ENCODE peak calls at places on chromosomes 1 and 21, in six cellular contexts. C, L, I, B, F and S are unnamed samples.

GRCh38 chr21:37548521-37548981 is 182.0 kb downstream of the DYRK1A start:
- DNase-seq in C (no peak), L (no peak), I (no peak), B (no peak), F (no peak), S (no peak)

GRCh38 chr1:7013833-7014639 is 228.8 kb downstream of the CAMTA1 start:
- DNase-seq in C (peak), L (no peak), I (no peak), B (peak), F (no peak), S (no peak)

GRCh38 chr1:10696977-10697376 is 99.5 kb downstream of the CASZ1 start:
- DNase-seq in C (no peak), L (peak), I (no peak), B (no peak), F (no peak), S (no peak)

GRCh38 chr1:233340031-233340555 is 12.6 kb downstream of the MAP3K21 start:
- DNase-seq in C (no peak), L (no peak), I (no peak), B (no peak), F (no peak), S (no peak)

GRCh38 chr1:94855307-94855700 is 35.1 kb downstream of the SLC44A3 start:
- DNase-seq in C (no peak), L (peak), I (peak), B (no peak), F (no peak), S (no peak)

GRCh38 chr1:200751717-200752116 is 13.0 kb downstream of the CAMSAP2 start:
- DNase-seq in C (no peak), L (peak), I (no peak), B (no peak), F (no peak), S (no peak)

GRCh38 chr1:3681898-3682806 is 29.8 kb downstream of the TP73 start:
- DNase-seq in C (no peak), L (no peak), I (no peak), B (no peak), F (no peak), S (no peak)

GRCh38 chr1:216723274-216723780 is at the start of gene ESRRG:
- DNase-seq in C (peak), L (peak), I (no peak), B (peak), F (no peak), S (peak)

GRCh38 chr1:172287207-172287606 is 133.3 kb upstream of the C1orf105 start:
- DNase-seq in C (peak), L (peak), I (no peak), B (peak), F (no peak), S (peak)

GRCh38 chr1:188350104-188350503 is 1521.4 kb downstream of the PLA2G4A start:
- DNase-seq in C (no peak), L (no peak), I (no peak), B (no peak), F (no peak), S (no peak)

GRCh38 chr1:156705918-156706646 is 699 bp upstream of the CRABP2 start:
- DNase-seq in C (peak), L (peak), I (no peak), B (peak), F (peak), S (peak)

GRCh38 chr1:244815600-244816099 is 19.8 kb upstream of the COX20 start:
- DNase-seq in C (no peak), L (no peak), I (no peak), B (no peak), F (no peak), S (no peak)

GRCh38 chr1:104331763-104332162 is 582.1 kb downstream of the AMY1C start:
- DNase-seq in C (no peak), L (no peak), I (no peak), B (no peak), F (no peak), S (no peak)

GRCh38 chr1:57485643-57486042 is 61.8 kb upstream of the DAB1 start:
- DNase-seq in C (no peak), L (peak), I (no peak), B (no peak), F (no peak), S (no peak)

GRCh38 chr1:54274448-54274847 is 74.5 kb downstream of the MRPL37 start:
- DNase-seq in C (no peak), L (no peak), I (no peak), B (no peak), F (no peak), S (no peak)
- TF ChIP-seq CTCF in C (no peak), L (no peak), I (peak), B (peak), F (no peak), S (peak)

GRCh38 chr1:234975941-234976871 is 152.4 kb downstream of the TOMM20 start:
- DNase-seq in C (no peak), L (no peak), I (no peak), B (no peak), F (no peak), S (no peak)
- H3K27ac ChIP-seq in C (no peak), L (peak), I (peak), B (peak), F (peak), S (no peak)

DNA sequence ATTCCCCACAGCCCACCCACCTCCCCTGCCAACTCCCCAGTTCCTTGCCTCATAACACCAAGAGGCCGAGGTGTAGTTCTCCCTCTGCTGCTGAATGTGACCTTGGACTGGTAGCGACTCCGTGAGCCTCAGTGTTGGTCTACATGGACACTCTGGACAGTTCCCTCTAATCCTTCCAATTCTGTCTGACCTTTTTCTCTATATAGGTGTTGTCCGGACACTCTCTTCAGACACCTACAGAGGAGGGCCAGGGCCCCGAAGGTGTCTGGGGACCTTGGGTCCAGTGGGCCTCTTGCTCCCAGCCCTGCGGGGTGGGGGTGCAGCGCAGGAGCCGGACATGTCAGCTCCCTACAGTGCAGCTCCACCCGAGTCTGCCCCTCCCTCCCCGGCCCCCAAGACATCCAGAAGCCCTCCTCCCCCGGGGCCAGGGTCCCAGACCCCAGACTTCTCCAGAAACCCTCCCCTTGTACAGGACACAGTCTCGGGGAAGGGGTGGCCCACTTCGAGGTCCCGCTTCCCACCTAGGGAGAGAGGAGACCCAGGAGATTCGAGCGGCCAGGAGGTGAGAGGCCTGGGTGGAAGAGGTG is 3.6 kb downstream of the ADAMTSL4 start:
- DNase-seq in C (no peak), L (no peak), I (no peak), B (no peak), F (no peak), S (no peak)
- H3K4me3 ChIP-seq in C (no peak), L (no peak), I (no peak), B (peak), F (no peak), S (no peak)

DNA sequence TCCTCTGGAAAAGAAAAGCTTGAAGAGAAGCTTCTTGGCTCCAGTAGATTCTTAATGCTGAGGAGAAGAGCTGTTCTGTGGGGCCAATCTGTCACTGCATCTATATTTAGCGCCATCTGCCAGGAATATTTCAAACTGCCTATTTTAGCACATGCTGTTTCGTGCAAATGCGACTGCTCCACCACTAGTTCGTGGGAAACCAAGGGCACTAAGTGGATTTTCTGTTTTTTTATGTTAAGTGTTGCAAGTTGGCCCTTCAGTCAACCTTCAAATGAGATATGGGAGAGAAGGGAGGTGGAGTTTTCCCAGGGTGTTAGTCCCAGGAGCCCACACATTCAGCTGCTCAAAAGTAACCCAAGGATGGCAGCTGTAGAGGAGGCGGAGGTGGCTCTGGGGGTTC is 91.9 kb downstream of the TSEN15 start:
- DNase-seq in C (peak), L (peak), I (no peak), B (no peak), F (no peak), S (no peak)
- TF ChIP-seq CTCF in C (no peak), L (peak), I (peak), B (peak), F (peak), S (no peak)

DNA sequence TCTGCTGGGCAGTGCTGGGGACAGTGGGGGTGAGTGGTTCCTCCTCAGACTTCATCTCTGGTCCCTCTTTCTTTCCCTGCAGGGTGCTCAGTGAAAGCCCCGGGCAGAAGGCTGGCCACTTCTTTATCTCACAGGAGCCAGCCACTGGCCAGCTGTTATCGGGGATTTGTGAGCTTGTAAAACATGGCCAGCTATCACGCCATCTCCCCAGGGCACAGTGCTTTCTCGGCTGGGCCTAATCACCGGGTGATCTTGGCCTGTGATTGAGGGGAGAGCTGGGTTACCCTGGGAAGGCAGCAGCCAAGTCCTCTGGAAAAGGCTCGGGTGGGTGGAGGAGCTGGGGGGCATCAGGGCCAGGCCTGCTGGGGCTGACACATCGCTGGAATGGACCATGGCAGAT is 83.0 kb downstream of the IGSF21 start:
- DNase-seq in C (no peak), L (no peak), I (no peak), B (no peak), F (no peak), S (no peak)
- H3K27ac ChIP-seq in C (no peak), L (no peak), I (no peak), B (no peak), F (no peak), S (peak)

DNA sequence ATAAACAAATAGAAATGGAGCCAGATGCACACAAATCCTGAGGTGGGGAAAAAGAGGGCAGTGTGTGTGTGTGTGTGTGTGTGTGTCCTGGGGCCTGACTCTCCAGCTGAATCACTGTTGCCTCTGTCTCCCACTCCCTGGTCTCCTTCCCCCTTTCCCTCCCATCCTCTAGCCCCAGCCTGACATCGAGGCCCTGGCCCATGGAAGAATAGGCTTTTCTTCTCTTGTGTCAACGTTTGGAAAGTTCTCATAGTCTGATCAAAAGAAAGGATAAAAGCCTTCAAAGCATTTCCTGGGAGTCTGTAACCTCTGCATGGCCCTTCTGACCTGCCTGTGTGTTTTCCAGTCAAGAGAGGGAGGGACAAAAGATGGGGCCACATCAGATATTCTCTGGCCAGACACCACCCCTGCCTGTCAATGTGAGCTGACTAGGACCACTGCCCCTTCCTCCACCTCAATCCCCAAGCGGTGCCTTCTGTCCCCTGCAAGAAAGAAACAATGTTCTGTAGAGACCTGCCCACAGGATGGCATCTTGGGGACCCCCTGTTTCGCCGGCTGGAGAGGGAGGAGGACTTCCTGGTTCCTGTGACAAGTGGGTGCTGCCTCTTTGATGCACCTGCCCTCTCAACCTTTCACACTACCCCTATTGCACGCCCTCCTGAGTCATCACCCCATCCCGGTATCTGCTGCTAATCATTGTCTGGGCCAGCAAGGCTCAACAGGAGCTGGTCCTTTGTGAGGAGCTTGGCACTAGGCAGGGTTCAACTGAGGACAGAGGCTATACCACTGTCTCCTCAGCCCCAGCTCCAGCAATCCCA is 16.2 kb downstream of the KCNJ10 start:
- DNase-seq in C (no peak), L (no peak), I (no peak), B (no peak), F (no peak), S (no peak)
- H3K4me3 ChIP-seq in C (no peak), L (no peak), I (no peak), B (no peak), F (no peak), S (no peak)

GRCh38 chr1:236150972-236151371 is 8.6 kb downstream of the GPR137B start:
- DNase-seq in C (no peak), L (no peak), I (no peak), B (no peak), F (no peak), S (no peak)
- TF ChIP-seq CTCF in C (no peak), L (no peak), I (no peak), B (no peak), F (no peak), S (no peak)